ENCODE peak calls at places on chromosomes 3 and 15, in six cellular contexts. W, I, A, X, G and K are unnamed samples.

GRCh38 chr3:129460572-129460971 is 20.5 kb downstream of the IFT122 start:
- DNase-seq in W (no peak), I (no peak), A (no peak), X (no peak), G (no peak), K (no peak)

GRCh38 chr3:49900491-49901153 is 3.1 kb downstream of the MST1R start:
- DNase-seq in W (no peak), I (peak; percentile 34), A (no peak), X (no peak), G (peak; percentile 47), K (no peak)

GRCh38 chr3:146326875-146327543 is 76.1 kb upstream of the PLSCR4 start:
- DNase-seq in W (no peak), I (no peak), A (peak; percentile 59), X (peak; percentile 88), G (peak; percentile 61), K (peak; percentile 37)

GRCh38 chr15:78201281-78202190 is 32.8 kb downstream of the ACSBG1 start:
- DNase-seq in W (no peak), I (no peak), A (no peak), X (no peak), G (no peak), K (no peak)

GRCh38 chr3:122146466-122146865 is 37.0 kb upstream of the CASR start:
- DNase-seq in W (no peak), I (no peak), A (no peak), X (no peak), G (no peak), K (no peak)

GRCh38 chr3:105791919-105792786 is 76.7 kb downstream of the CBLB start:
- DNase-seq in W (no peak), I (peak; percentile 80), A (peak; percentile 91), X (peak; percentile 97), G (peak; percentile 98), K (peak; percentile 81)

GRCh38 chr3:104214277-104214676 is 1152.4 kb upstream of the ALCAM start:
- DNase-seq in W (no peak), I (no peak), A (no peak), X (no peak), G (no peak), K (no peak)

GRCh38 chr3:17798000-17798399 is 55.6 kb upstream of the TBC1D5 start:
- DNase-seq in W (no peak), I (no peak), A (no peak), X (no peak), G (no peak), K (no peak)

GRCh38 chr3:71504250-71505036 is 79.1 kb downstream of the FOXP1 start:
- DNase-seq in W (no peak), I (no peak), A (no peak), X (peak; percentile 76), G (peak; percentile 99), K (no peak)

GRCh38 chr15:48925714-48926223 is 38.0 kb downstream of the SHC4 start:
- DNase-seq in W (no peak), I (no peak), A (no peak), X (peak; percentile 81), G (peak; percentile 94), K (no peak)

GRCh38 chr3:74217467-74217866 is 397.0 kb downstream of the CNTN3 start:
- DNase-seq in W (no peak), I (no peak), A (no peak), X (no peak), G (no peak), K (no peak)

GRCh38 chr3:33833408-33834116 is 35.1 kb downstream of the PDCD6IP start:
- DNase-seq in W (no peak), I (no peak), A (no peak), X (no peak), G (no peak), K (no peak)

GRCh38 chr3:43231276-43232000 is 54.9 kb upstream of the SNRK start:
- DNase-seq in W (no peak), I (no peak), A (no peak), X (peak; percentile 49), G (peak; percentile 47), K (no peak)

GRCh38 chr3:152261329-152261728 is 7.4 kb upstream of the MBNL1 start:
- DNase-seq in W (no peak), I (no peak), A (no peak), X (no peak), G (no peak), K (no peak)

GRCh38 chr15:45064386-45064785 is 41.4 kb downstream of the SORD start:
- DNase-seq in W (no peak), I (no peak), A (no peak), X (peak; percentile 46), G (peak; percentile 42), K (no peak)

GRCh38 chr3:123053107-123053506 is 13.7 kb upstream of the PDIA5 start:
- DNase-seq in W (no peak), I (no peak), A (no peak), X (peak; percentile 57), G (no peak), K (no peak)

GRCh38 chr3:11995061-11995460 is 9.1 kb upstream of the SYN2 start:
- DNase-seq in W (no peak), I (no peak), A (no peak), X (no peak), G (no peak), K (no peak)

GRCh38 chr3:40173291-40173710 is 136.2 kb upstream of the EIF1B start:
- DNase-seq in W (peak; percentile 92), I (no peak), A (peak; percentile 22), X (no peak), G (no peak), K (no peak)

GRCh38 chr15:87144775-87145174 is 1065.1 kb downstream of the AGBL1 start:
- DNase-seq in W (no peak), I (no peak), A (no peak), X (peak; percentile 5), G (peak; percentile 87), K (no peak)

GRCh38 chr15:66883322-66883911 is 181.4 kb downstream of the SMAD6 start:
- DNase-seq in W (peak; percentile 56), I (peak; percentile 90), A (peak; percentile 96), X (peak; percentile 100), G (peak; percentile 100), K (peak; percentile 95)

DNA sequence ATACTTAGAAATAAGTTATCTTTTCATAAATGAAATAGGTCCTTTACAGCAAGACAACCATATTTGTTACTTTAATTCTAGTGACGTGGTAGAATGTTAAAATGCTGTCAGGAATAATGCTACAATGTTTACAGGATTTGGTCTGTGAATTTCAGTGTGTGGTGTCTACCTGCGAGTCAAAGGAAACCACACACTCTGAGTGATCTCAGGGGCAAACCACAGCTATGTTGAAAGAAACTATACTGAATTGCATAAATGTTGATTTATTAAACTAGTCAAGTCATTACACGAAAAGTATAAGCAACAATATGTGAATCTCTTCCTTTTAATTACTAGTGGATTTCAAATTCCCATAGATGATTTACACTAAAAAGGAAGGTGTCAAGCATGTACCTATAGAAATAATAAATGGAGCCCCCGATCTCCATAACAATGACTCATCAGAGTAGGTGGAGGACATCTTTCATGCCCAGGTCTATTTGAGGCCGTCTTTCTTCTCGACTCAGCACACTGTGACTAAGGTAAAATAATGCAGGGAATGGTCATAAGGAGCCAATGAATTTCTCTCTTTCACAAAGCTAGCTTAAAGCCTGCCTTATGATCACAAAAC is 463.0 kb downstream of the ERC2 start:
- DNase-seq in W (no peak), I (no peak), A (no peak), X (no peak), G (peak; percentile 73), K (no peak)
- H3K4me3 ChIP-seq in W (no peak overlapping the region), I (no peak overlapping the region), A (no peak overlapping the region), X (no peak overlapping the region), G (no peak overlapping the region), K (no peak overlapping the region)

DNA sequence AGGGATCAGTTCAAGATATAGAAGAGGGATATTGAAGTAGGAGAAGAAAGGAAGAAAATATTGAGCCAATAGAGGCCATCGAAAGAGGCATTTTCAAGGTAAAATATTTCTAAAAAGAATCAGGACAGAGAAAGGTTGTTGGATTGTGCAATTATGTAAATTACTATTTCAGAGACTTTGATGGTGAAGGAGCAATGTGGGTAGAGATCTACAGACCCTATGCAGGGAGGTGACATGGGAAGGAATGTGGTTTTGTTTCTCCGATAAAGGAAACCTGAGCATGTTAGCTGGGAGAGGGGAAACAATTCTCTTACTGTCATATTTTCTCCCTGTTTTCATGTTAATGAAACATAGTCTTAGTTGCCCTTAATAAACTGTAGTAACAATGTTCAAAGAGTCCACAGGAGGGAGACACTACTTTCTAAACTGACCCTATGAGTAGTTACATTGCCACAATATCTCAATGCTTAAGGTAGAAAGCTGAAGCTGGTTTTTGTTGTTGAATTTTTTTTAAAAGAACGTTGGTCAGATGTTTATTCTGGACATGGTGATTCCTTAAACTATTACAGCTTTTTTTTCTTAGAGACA is 133.3 kb downstream of the GRM7 start:
- DNase-seq in W (no peak), I (no peak), A (no peak), X (no peak), G (peak; percentile 23), K (no peak)
- TF ChIP-seq CTCF in W (no peak), I (peak; percentile 26), A (no peak), X (no peak), G (no peak), K (no peak)

DNA sequence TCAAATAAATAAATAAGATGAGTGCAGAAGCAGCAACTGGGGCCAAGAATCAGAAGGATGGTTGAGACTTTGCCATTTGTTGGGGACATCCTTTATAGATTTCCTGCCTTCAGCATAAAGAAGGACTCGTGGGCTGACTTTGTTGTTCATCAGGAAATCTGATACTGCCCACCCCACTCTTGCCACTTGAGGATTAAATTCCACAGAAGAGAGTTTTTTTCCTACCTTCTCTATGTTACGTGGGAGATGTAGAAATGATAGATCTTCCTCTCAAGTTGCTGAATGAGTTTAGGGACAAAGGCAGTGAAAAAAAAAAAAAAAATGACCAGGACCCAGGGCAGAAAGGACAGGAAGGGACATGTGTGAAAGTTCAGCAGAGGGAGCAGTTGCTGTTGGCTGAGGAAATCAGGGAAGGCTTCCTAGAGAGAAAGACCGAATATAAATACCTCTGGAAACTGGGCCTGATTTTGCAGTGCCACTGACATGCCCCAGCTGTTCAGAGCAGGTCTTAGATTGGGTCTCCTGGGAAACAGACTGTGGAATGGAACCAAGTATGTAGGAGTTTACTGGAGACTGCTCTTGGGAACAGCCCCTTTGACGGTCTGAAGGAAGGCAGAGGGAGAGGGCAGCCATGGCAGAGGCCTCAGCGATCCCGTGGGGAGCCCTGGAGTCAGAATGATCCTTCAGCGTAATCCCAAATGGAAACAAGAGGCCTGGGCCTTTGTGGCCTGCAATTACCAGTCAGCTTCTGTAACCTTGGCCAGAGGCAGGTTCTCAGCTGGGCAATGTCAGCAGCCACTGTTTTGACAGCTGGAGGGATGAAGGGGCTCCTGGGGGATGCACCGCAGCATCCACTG is 50.9 kb downstream of the C3orf20 start:
- DNase-seq in W (no peak), I (peak; percentile 63), A (peak; percentile 7), X (peak; percentile 97), G (peak; percentile 23), K (peak; percentile 71)
- H3K27ac ChIP-seq in W (no peak overlapping the region), I (peak overlapping the region; percentile 79), A (no peak overlapping the region), X (peak overlapping the region; percentile 55), G (peak overlapping the region; percentile 47), K (peak overlapping the region; percentile 82)

GRCh38 chr3:107994181-107994580 is 96.7 kb downstream of the CD47 start:
- DNase-seq in W (no peak), I (no peak), A (no peak), X (no peak), G (no peak), K (no peak)

GRCh38 chr3:107997666-107998065 is 93.2 kb downstream of the CD47 start:
- DNase-seq in W (no peak), I (no peak), A (no peak), X (no peak), G (peak; percentile 54), K (no peak)

GRCh38 chr3:108001457-108001856 is 89.4 kb downstream of the CD47 start:
- DNase-seq in W (no peak), I (no peak), A (no peak), X (peak; percentile 21), G (no peak), K (no peak)

GRCh38 chr3:107994954-107995715 is 95.7 kb downstream of the CD47 start:
- DNase-seq in W (no peak), I (no peak), A (no peak), X (no peak), G (no peak), K (no peak)

GRCh38 chr3:107999215-107999775 is 91.5 kb downstream of the CD47 start:
- DNase-seq in W (no peak), I (no peak), A (no peak), X (no peak), G (peak; percentile 59), K (no peak)
- H3K4me3 ChIP-seq in W (no peak overlapping the region), I (no peak overlapping the region), A (no peak overlapping the region), X (no peak overlapping the region), G (no peak overlapping the region), K (no peak overlapping the region)